ENCODE peak calls at places on chromosomes 1 and 21, in four cellular contexts. One of them, this sample, is unnamed.

GRCh38 chr1:22731924-22732522 is 21.4 kb downstream of the EPHB2 start:
- DNase-seq in fibroblast of mammary gland: peak; percentile 56
- DNase-seq in heart right ventricle: no peak
- DNase-seq in hepatocyte: no peak
- DNase-seq in this sample: peak; percentile 57

GRCh38 chr1:158035976-158036583 is 42.6 kb downstream of the KIRREL1 start:
- DNase-seq in fibroblast of mammary gland: peak; percentile 72
- DNase-seq in heart right ventricle: no peak
- DNase-seq in hepatocyte: peak; percentile 69
- DNase-seq in this sample: peak; percentile 82

GRCh38 chr1:83029916-83030315 is 969.0 kb downstream of the TTLL7 start:
- DNase-seq in fibroblast of mammary gland: peak; percentile 45
- DNase-seq in heart right ventricle: no peak
- DNase-seq in hepatocyte: no peak
- DNase-seq in this sample: peak; percentile 63

GRCh38 chr1:69121708-69122107 is 446.0 kb upstream of the LRRC7 start:
- DNase-seq in fibroblast of mammary gland: peak; percentile 69
- DNase-seq in heart right ventricle: no peak
- DNase-seq in hepatocyte: no peak
- DNase-seq in this sample: peak; percentile 18

GRCh38 chr1:208089151-208089550 is 155.0 kb downstream of the PLXNA2 start:
- DNase-seq in fibroblast of mammary gland: no peak
- DNase-seq in heart right ventricle: no peak
- DNase-seq in hepatocyte: no peak
- DNase-seq in this sample: no peak

GRCh38 chr1:222618001-222618879 is at the start of gene MIA3:
- DNase-seq in fibroblast of mammary gland: no peak
- DNase-seq in heart right ventricle: no peak
- DNase-seq in hepatocyte: peak; percentile 89
- DNase-seq in this sample: peak; percentile 30

GRCh38 chr1:224939844-224940425 is 10.5 kb downstream of the DNAH14 start:
- DNase-seq in fibroblast of mammary gland: no peak
- DNase-seq in heart right ventricle: no peak
- DNase-seq in hepatocyte: no peak
- DNase-seq in this sample: peak; percentile 9

GRCh38 chr1:224866940-224867339 is 62.5 kb upstream of the DNAH14 start:
- DNase-seq in fibroblast of mammary gland: no peak
- DNase-seq in heart right ventricle: no peak
- DNase-seq in hepatocyte: no peak
- DNase-seq in this sample: no peak

GRCh38 chr21:38297193-38297592 is 40.4 kb downstream of the KCNJ15 start:
- DNase-seq in fibroblast of mammary gland: peak; percentile 86
- DNase-seq in heart right ventricle: no peak
- DNase-seq in hepatocyte: peak; percentile 43
- DNase-seq in this sample: peak; percentile 72

GRCh38 chr1:67162954-67163353 is 3.3 kb upstream of the IL23R start:
- DNase-seq in fibroblast of mammary gland: peak; percentile 51
- DNase-seq in heart right ventricle: no peak
- DNase-seq in hepatocyte: peak; percentile 41
- DNase-seq in this sample: no peak

GRCh38 chr21:46229133-46229922 is 754 bp upstream of the LSS start:
- DNase-seq in fibroblast of mammary gland: no peak
- DNase-seq in heart right ventricle: no peak
- DNase-seq in hepatocyte: peak; percentile 75
- DNase-seq in this sample: no peak

GRCh38 chr21:15224346-15225086 is 159.7 kb upstream of the NRIP1 start:
- DNase-seq in fibroblast of mammary gland: peak; percentile 99
- DNase-seq in heart right ventricle: no peak
- DNase-seq in hepatocyte: no peak
- DNase-seq in this sample: peak; percentile 75

GRCh38 chr1:67889940-67890567 is 56.8 kb upstream of the GNG12 start:
- DNase-seq in fibroblast of mammary gland: peak; percentile 92
- DNase-seq in heart right ventricle: no peak
- DNase-seq in hepatocyte: peak; percentile 41
- DNase-seq in this sample: peak; percentile 73

GRCh38 chr1:237258871-237259270 is 216.9 kb downstream of the RYR2 start:
- DNase-seq in fibroblast of mammary gland: no peak
- DNase-seq in heart right ventricle: no peak
- DNase-seq in hepatocyte: peak; percentile 31
- DNase-seq in this sample: no peak

GRCh38 chr1:92994105-92994712 is 32.9 kb upstream of the DIPK1A start:
- DNase-seq in fibroblast of mammary gland: peak; percentile 84
- DNase-seq in heart right ventricle: no peak
- DNase-seq in hepatocyte: peak; percentile 94
- DNase-seq in this sample: peak; percentile 87

GRCh38 chr1:169086603-169087455 is 19.7 kb upstream of the ATP1B1 start:
- DNase-seq in fibroblast of mammary gland: no peak
- DNase-seq in heart right ventricle: no peak
- DNase-seq in hepatocyte: peak; percentile 74
- DNase-seq in this sample: peak; percentile 38

GRCh38 chr1:68723791-68724190 is 226.9 kb upstream of the DEPDC1 start:
- DNase-seq in fibroblast of mammary gland: no peak
- DNase-seq in heart right ventricle: no peak
- DNase-seq in hepatocyte: no peak
- DNase-seq in this sample: no peak

GRCh38 chr1:178576841-178577240 is 63.9 kb downstream of the TEX35 start:
- DNase-seq in fibroblast of mammary gland: no peak
- DNase-seq in heart right ventricle: no peak
- DNase-seq in hepatocyte: no peak
- DNase-seq in this sample: no peak

GRCh38 chr1:64245495-64245894 is 42.1 kb downstream of the UBE2U start:
- DNase-seq in fibroblast of mammary gland: no peak
- DNase-seq in heart right ventricle: no peak
- DNase-seq in hepatocyte: peak; percentile 23
- DNase-seq in this sample: no peak

GRCh38 chr1:180971273-180971997 is 51.2 kb downstream of the STX6 start:
- DNase-seq in fibroblast of mammary gland: no peak
- DNase-seq in heart right ventricle: no peak
- DNase-seq in hepatocyte: no peak
- DNase-seq in this sample: no peak

GRCh38 chr1:8359617-8360481 is 41.9 kb downstream of the SLC45A1 start:
- DNase-seq in fibroblast of mammary gland: no peak
- DNase-seq in heart right ventricle: no peak
- DNase-seq in hepatocyte: no peak
- DNase-seq in this sample: no peak

GRCh38 chr1:32639489-32640075 is 10.8 kb downstream of the ZBTB8OS start:
- DNase-seq in fibroblast of mammary gland: no peak
- DNase-seq in heart right ventricle: no peak
- DNase-seq in hepatocyte: no peak
- DNase-seq in this sample: peak; percentile 18

GRCh38 chr1:4650981-4651380 is 3.4 kb upstream of the AJAP1 start:
- DNase-seq in fibroblast of mammary gland: no peak
- DNase-seq in heart right ventricle: no peak
- DNase-seq in hepatocyte: no peak
- DNase-seq in this sample: no peak

GRCh38 chr1:89808429-89809117 is 12.3 kb upstream of the LRRC8D start:
- DNase-seq in fibroblast of mammary gland: peak; percentile 44
- DNase-seq in heart right ventricle: no peak
- DNase-seq in hepatocyte: peak; percentile 13
- DNase-seq in this sample: no peak

GRCh38 chr1:226203237-226203636 is 16.7 kb upstream of the ACBD3 start:
- DNase-seq in fibroblast of mammary gland: no peak
- DNase-seq in heart right ventricle: no peak
- DNase-seq in hepatocyte: no peak
- DNase-seq in this sample: no peak

GRCh38 chr1:226203693-226204092 is 17.2 kb upstream of the ACBD3 start:
- DNase-seq in fibroblast of mammary gland: no peak
- DNase-seq in heart right ventricle: no peak
- DNase-seq in hepatocyte: no peak
- DNase-seq in this sample: no peak

GRCh38 chr1:226199971-226200370 is 13.4 kb upstream of the ACBD3 start:
- DNase-seq in fibroblast of mammary gland: no peak
- DNase-seq in heart right ventricle: no peak
- DNase-seq in hepatocyte: no peak
- DNase-seq in this sample: no peak

GRCh38 chr1:226202246-226202645 is 15.7 kb upstream of the ACBD3 start:
- DNase-seq in fibroblast of mammary gland: no peak
- DNase-seq in heart right ventricle: no peak
- DNase-seq in hepatocyte: no peak
- DNase-seq in this sample: no peak

GRCh38 chr1:226201029-226201593 is 14.6 kb upstream of the ACBD3 start:
- DNase-seq in fibroblast of mammary gland: peak; percentile 19
- DNase-seq in heart right ventricle: no peak
- DNase-seq in hepatocyte: no peak
- DNase-seq in this sample: no peak
- TF ChIP-seq CTCF in fibroblast of mammary gland: peak; percentile 42
- TF ChIP-seq CTCF in heart right ventricle: no peak
- TF ChIP-seq CTCF in hepatocyte: peak; percentile 21
- TF ChIP-seq CTCF in this sample: peak; percentile 55

DNA sequence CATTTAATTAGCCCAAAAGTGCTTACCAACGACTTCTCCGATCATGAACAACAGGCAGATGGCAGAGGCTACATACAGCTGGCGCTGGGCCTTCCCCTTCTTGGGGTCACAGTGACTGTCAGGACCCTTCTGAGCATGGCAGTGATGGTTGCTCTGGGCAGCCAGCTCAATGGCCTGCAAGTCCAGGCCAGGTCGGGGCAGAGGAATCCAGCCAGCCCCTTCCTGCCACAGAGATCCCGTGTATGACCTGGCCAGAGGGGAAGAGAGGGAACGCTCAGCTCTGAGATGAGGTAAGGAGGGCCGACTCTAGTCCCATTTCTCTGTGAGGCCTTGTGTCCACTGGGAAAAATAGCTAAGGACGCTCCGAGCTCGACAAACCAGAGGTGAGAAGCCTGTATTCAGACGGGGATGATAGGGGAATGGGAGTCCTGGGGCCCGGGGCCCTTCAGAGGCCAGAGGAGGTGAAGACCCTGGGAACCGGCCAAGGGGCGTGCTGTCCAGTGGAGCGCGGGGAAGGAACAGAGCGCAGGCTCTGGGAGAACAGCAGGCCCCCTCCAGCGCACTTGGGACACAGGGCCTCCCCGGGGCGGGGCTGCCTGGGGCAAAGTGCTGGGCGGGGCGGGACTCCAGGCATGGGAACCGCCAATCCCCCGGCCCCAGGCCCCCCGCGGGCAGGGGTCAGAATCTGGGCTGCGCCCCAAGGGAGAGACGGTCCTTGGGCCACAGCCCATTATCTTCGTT is 777 bp downstream of the SLC30A2 start:
- DNase-seq in fibroblast of mammary gland: no peak
- DNase-seq in heart right ventricle: no peak
- DNase-seq in hepatocyte: peak; percentile 47
- DNase-seq in this sample: no peak
- H3K4me3 ChIP-seq in fibroblast of mammary gland: no peak overlapping the region
- H3K4me3 ChIP-seq in heart right ventricle: peak overlapping the region; percentile 33
- H3K4me3 ChIP-seq in hepatocyte: no peak overlapping the region
- H3K4me3 ChIP-seq in this sample: no peak overlapping the region

GRCh38 chr1:40919475-40920011 is 57.4 kb upstream of the CITED4 start:
- DNase-seq in fibroblast of mammary gland: no peak
- DNase-seq in heart right ventricle: no peak
- DNase-seq in hepatocyte: no peak
- DNase-seq in this sample: no peak
- TF ChIP-seq CTCF in fibroblast of mammary gland: no peak
- TF ChIP-seq CTCF in heart right ventricle: no peak
- TF ChIP-seq CTCF in hepatocyte: no peak
- TF ChIP-seq CTCF in this sample: no peak

GRCh38 chr1:229027622-229028182 is 243.2 kb upstream of the RAB4A start:
- DNase-seq in fibroblast of mammary gland: peak; percentile 82
- DNase-seq in heart right ventricle: no peak
- DNase-seq in hepatocyte: peak; percentile 59
- DNase-seq in this sample: peak; percentile 90
- H3K4me3 ChIP-seq in fibroblast of mammary gland: no peak overlapping the region
- H3K4me3 ChIP-seq in heart right ventricle: no peak overlapping the region
- H3K4me3 ChIP-seq in hepatocyte: no peak overlapping the region
- H3K4me3 ChIP-seq in this sample: no peak overlapping the region

DNA sequence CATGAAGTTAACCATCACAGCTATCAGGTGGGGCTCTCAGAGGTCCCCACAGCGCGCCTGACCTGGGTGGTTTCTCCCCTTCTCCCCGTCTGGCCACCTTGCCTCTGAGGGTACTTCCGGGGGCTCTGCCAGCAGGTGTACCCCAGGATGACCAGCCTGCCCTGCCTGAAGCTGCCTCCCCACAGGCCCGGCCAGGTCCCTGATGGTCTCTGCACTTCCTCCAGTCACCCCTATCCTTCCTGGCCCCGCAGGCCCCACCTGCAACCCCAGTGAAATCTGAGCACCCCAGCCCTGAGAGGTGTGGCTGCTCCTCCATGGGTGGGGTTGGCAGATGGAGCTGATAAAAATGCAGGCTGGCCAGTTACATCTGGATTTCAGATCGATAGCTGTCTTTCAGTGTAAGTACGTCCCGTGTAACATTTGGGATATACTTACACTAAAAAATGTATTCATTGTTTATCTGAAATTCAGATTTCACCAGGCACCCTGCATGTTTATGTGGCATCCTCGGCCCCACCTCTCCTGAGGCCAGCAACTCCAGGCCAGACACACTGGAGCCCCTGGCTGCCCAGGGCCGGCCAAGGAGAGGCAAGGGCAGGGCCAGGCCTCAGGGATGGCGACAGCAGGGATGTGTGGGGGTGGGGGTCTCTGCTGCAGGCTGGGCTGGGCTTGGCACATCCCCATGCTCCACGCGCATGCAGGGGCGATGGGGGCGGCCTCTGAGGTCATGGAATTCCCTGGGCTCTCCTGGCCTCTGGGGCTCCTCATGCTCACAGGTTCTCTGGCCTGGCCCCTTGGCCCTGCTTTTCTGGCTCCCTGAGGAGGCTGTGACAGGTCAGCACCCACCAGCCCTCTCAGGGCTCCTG is 25.1 kb downstream of the LRRC3 start:
- DNase-seq in fibroblast of mammary gland: no peak
- DNase-seq in heart right ventricle: no peak
- DNase-seq in hepatocyte: no peak
- DNase-seq in this sample: no peak
- TF ChIP-seq CTCF in fibroblast of mammary gland: no peak
- TF ChIP-seq CTCF in heart right ventricle: no peak
- TF ChIP-seq CTCF in hepatocyte: no peak
- TF ChIP-seq CTCF in this sample: no peak

DNA sequence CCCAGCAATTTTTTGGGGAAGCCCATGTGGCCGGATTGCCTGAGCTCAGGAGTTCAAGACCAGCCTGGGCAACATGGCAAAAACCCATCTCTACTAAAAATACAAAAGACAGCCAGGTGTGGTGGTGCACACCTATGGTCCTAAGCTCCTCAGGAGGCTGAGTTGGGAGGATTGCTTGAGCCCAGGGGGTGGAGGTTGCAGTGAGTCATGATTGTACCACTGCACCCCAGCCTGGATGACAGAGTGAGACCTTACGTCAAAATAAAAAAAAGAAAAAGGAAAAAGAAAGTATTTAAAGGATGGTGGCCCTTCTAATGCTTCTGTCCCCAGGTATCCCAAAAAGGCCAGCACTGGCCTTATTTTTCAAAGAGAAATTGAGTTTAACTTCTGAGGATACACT is 1.7 kb downstream of the IKBKE start:
- DNase-seq in fibroblast of mammary gland: no peak
- DNase-seq in heart right ventricle: no peak
- DNase-seq in hepatocyte: no peak
- DNase-seq in this sample: no peak
- H3K4me3 ChIP-seq in fibroblast of mammary gland: no peak overlapping the region
- H3K4me3 ChIP-seq in heart right ventricle: no peak overlapping the region
- H3K4me3 ChIP-seq in hepatocyte: no peak overlapping the region
- H3K4me3 ChIP-seq in this sample: no peak overlapping the region